ENCODE peak calls at places on chromosomes 2 and 18, in six cellular contexts. D is AG04450, O is brain microvascular endothelial cell, Z is spleen, J is aorta, R is right lobe of liver. Q is an unnamed sample.

GRCh38 chr2:15596350-15596749 is 4.7 kb downstream of the DDX1 start:
- DNase-seq in D (no peak), O (no peak), Z (no peak), J (no peak), R (no peak), Q (no peak)

GRCh38 chr2:63763336-63764056 is 78.2 kb upstream of the UGP2 start:
- DNase-seq in D (no peak), O (no peak), Z (no peak), J (peak; percentile 48), R (peak; percentile 51), Q (no peak)

GRCh38 chr2:46296840-46297545 is at the start of gene EPAS1:
- DNase-seq in D (peak; percentile 43), O (peak; percentile 74), Z (peak; percentile 97), J (peak; percentile 98), R (peak; percentile 98), Q (peak; percentile 96)

GRCh38 chr18:52723456-52724065 is 383.6 kb downstream of the DCC start:
- DNase-seq in D (no peak), O (no peak), Z (no peak), J (no peak), R (no peak), Q (no peak)

GRCh38 chr2:167862787-167863186 is 384.6 kb downstream of the STK39 start:
- DNase-seq in D (no peak), O (peak; percentile 26), Z (no peak), J (no peak), R (no peak), Q (no peak)

GRCh38 chr2:217714268-217714643 is 288.5 kb downstream of the TNS1 start:
- DNase-seq in D (no peak), O (peak; percentile 32), Z (no peak), J (peak; percentile 88), R (peak; percentile 46), Q (peak; percentile 75)

GRCh38 chr2:180709392-180710145 is 270.8 kb upstream of the UBE2E3 start:
- DNase-seq in D (no peak), O (no peak), Z (no peak), J (no peak), R (no peak), Q (no peak)

GRCh38 chr18:70036771-70037452 is 89.2 kb upstream of the CD226 start:
- DNase-seq in D (no peak), O (no peak), Z (no peak), J (no peak), R (no peak), Q (no peak)

GRCh38 chr2:45680351-45680967 is 29.0 kb downstream of the PRKCE start:
- DNase-seq in D (no peak), O (no peak), Z (no peak), J (no peak), R (no peak), Q (no peak)

GRCh38 chr2:47501374-47502200 is 98.6 kb downstream of the MSH2 start:
- DNase-seq in D (no peak), O (peak; percentile 51), Z (no peak), J (no peak), R (no peak), Q (no peak)

GRCh38 chr2:54673501-54673998 is 49.9 kb upstream of the EML6 start:
- DNase-seq in D (no peak), O (no peak), Z (peak; percentile 90), J (peak; percentile 85), R (peak; percentile 69), Q (peak; percentile 87)

GRCh38 chr2:145573608-145574007 is 1053.7 kb upstream of the ZEB2 start:
- DNase-seq in D (no peak), O (no peak), Z (no peak), J (no peak), R (no peak), Q (no peak)

GRCh38 chr2:196101325-196101981 is 32.8 kb upstream of the DNAH7 start:
- DNase-seq in D (no peak), O (peak; percentile 52), Z (peak; percentile 82), J (no peak), R (no peak), Q (no peak)

GRCh38 chr2:39724828-39725144 is 54.3 kb downstream of the THUMPD2 start:
- DNase-seq in D (no peak), O (no peak), Z (no peak), J (no peak), R (no peak), Q (no peak)

DNA sequence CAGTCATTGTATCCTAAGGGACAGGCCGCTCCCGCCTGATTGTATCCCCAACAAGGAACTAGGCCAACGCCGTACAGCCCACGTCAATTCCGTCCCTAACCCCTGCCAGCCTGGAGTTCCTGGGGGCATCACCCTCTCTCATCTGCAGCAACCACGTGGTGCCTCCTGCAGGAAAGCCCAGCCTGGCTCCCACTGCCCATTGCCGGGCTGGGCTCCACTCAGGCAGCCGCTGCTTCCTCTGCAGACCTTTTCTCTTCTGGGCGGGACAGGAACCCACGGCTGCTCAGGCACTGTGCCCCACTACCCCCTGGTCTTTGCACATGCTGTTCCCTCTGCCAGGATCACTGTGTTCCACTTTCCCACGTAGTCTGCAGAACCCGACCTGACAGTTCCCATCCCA is 212.2 kb downstream of the TFCP2L1 start:
- DNase-seq in D (no peak), O (no peak), Z (no peak), J (no peak), R (no peak), Q (no peak)
- H3K27me3 ChIP-seq in D (peaks cover 27% of the 10 kb centered on the region), O (no peaks in the 10 kb centered on the region), Z (peaks cover 27% of the 10 kb centered on the region), J (peaks cover 3% of the 10 kb centered on the region), R (no peaks in the 10 kb centered on the region), Q (peaks cover 16% of the 10 kb centered on the region)

GRCh38 chr18:23738575-23738974 is 49.3 kb downstream of the LAMA3 start:
- DNase-seq in D (no peak), O (no peak), Z (no peak), J (no peak), R (no peak), Q (no peak)
- H3K27me3 ChIP-seq in D (peaks cover 48% of the 10 kb centered on the region), O (no peaks in the 10 kb centered on the region), Z (no peaks in the 10 kb centered on the region), J (no peaks in the 10 kb centered on the region), R (no peaks in the 10 kb centered on the region), Q (no peaks in the 10 kb centered on the region)

GRCh38 chr2:234694244-234695013 is 197.5 kb upstream of the ARL4C start:
- DNase-seq in D (no peak), O (peak; percentile 72), Z (no peak), J (no peak), R (no peak), Q (no peak)

GRCh38 chr2:234690569-234691225 is 193.8 kb upstream of the ARL4C start:
- DNase-seq in D (no peak), O (no peak), Z (no peak), J (no peak), R (no peak), Q (no peak)

GRCh38 chr2:234691968-234692955 is 195.4 kb upstream of the ARL4C start:
- DNase-seq in D (no peak), O (no peak), Z (no peak), J (no peak), R (peak; percentile 57), Q (no peak)

GRCh38 chr2:234689911-234690379 is 193.1 kb upstream of the ARL4C start:
- DNase-seq in D (no peak), O (no peak), Z (no peak), J (no peak), R (no peak), Q (no peak)

GRCh38 chr2:234691226-234691600 is 194.3 kb upstream of the ARL4C start:
- DNase-seq in D (no peak), O (no peak), Z (no peak), J (no peak), R (no peak), Q (no peak)
- H3K27me3 ChIP-seq in D (no peaks in the 10 kb centered on the region), O (no peaks in the 10 kb centered on the region), Z (no peaks in the 10 kb centered on the region), J (no peaks in the 10 kb centered on the region), R (no peaks in the 10 kb centered on the region), Q (no peaks in the 10 kb centered on the region)

DNA sequence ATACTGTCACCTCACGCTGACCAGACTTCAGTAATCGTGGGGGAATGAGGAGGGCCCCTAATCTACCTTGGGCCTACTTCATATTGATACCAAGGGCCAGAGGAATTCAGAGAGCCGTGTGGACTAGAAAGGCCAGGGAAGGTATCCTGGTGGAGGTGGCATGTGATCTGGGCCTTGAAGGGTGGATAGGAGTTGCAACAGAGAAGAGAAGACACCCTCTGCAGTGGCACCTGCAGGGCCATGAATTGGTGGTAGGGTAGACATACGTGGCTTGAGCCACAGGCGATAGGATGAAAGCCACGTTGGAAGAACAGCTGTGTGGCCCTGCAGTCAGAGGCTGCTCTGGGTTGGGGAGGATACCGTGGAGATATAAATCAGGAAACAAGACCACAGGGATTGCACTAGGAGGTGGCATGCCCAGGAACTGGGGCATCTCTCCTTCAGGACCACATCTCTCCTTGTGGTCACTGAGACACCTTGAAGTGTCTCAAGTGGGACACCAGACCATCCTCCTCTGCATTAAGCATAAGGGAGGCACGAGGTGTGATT is 141.4 kb downstream of the CYP26B1 start:
- DNase-seq in D (no peak), O (no peak), Z (no peak), J (no peak), R (no peak), Q (no peak)
- H3K27me3 ChIP-seq in D (peaks cover 2% of the 10 kb centered on the region), O (no peaks in the 10 kb centered on the region), Z (no peaks in the 10 kb centered on the region), J (no peaks in the 10 kb centered on the region), R (no peaks in the 10 kb centered on the region), Q (no peaks in the 10 kb centered on the region)

Q was measured in psoas muscle.